ENCODE peak calls at places on chromosome X, in four cellular contexts. One of them, this sample, is unnamed.

GRCh38 chrX:11462136-11462535 is 168.9 kb downstream of the AMELX start:
- DNase-seq in K562: peak
- DNase-seq in GM12878: no peak
- DNase-seq in HepG2: peak
- DNase-seq in this sample: no peak

GRCh38 chrX:112746812-112747630 is 67.3 kb upstream of the LHFPL1 start:
- DNase-seq in K562: no peak
- DNase-seq in GM12878: no peak
- DNase-seq in HepG2: no peak
- DNase-seq in this sample: no peak

GRCh38 chrX:53184836-53185235 is 40.2 kb downstream of the KDM5C start:
- DNase-seq in K562: no peak
- DNase-seq in GM12878: no peak
- DNase-seq in HepG2: no peak
- DNase-seq in this sample: no peak

GRCh38 chrX:21943460-21944135 is 3.1 kb downstream of the SMS start:
- DNase-seq in K562: no peak
- DNase-seq in GM12878: no peak
- DNase-seq in HepG2: no peak
- DNase-seq in this sample: peak

GRCh38 chrX:28498658-28499057 is 88.6 kb upstream of the IL1RAPL1 start:
- DNase-seq in K562: no peak
- DNase-seq in GM12878: no peak
- DNase-seq in HepG2: no peak
- DNase-seq in this sample: no peak

GRCh38 chrX:132918523-132918922 is 39.9 kb downstream of the HS6ST2 start:
- DNase-seq in K562: no peak
- DNase-seq in GM12878: no peak
- DNase-seq in HepG2: no peak
- DNase-seq in this sample: no peak

GRCh38 chrX:138858946-138859345 is 147.4 kb upstream of the FGF13 start:
- DNase-seq in K562: no peak
- DNase-seq in GM12878: no peak
- DNase-seq in HepG2: no peak
- DNase-seq in this sample: no peak

GRCh38 chrX:154448484-154448883 is 4.5 kb downstream of the FAM50A start:
- DNase-seq in K562: no peak
- DNase-seq in GM12878: no peak
- DNase-seq in HepG2: no peak
- DNase-seq in this sample: no peak

GRCh38 chrX:20418809-20419208 is 152.1 kb upstream of the RPS6KA3 start:
- DNase-seq in K562: no peak
- DNase-seq in GM12878: no peak
- DNase-seq in HepG2: no peak
- DNase-seq in this sample: no peak

GRCh38 chrX:149540133-149540620 is 635 bp upstream of the EOLA1 start:
- DNase-seq in K562: peak
- DNase-seq in GM12878: no peak
- DNase-seq in HepG2: peak
- DNase-seq in this sample: peak

GRCh38 chrX:108557594-108557993 is 118.0 kb downstream of the COL4A5 start:
- DNase-seq in K562: peak
- DNase-seq in GM12878: no peak
- DNase-seq in HepG2: no peak
- DNase-seq in this sample: no peak

GRCh38 chrX:47587091-47587891 is 5.1 kb downstream of the TIMP1 start:
- DNase-seq in K562: no peak
- DNase-seq in GM12878: no peak
- DNase-seq in HepG2: no peak
- DNase-seq in this sample: no peak

GRCh38 chrX:151609222-151609621 is 45.7 kb downstream of the PASD1 start:
- DNase-seq in K562: no peak
- DNase-seq in GM12878: no peak
- DNase-seq in HepG2: peak
- DNase-seq in this sample: no peak

GRCh38 chrX:11105080-11105479 is 6.1 kb upstream of the HCCS start:
- DNase-seq in K562: peak
- DNase-seq in GM12878: no peak
- DNase-seq in HepG2: no peak
- DNase-seq in this sample: peak

GRCh38 chrX:153870288-153870690 is 15.7 kb downstream of the L1CAM start:
- DNase-seq in K562: no peak
- DNase-seq in GM12878: no peak
- DNase-seq in HepG2: no peak
- DNase-seq in this sample: no peak

GRCh38 chrX:31223817-31224216 is 152.0 kb upstream of the FTHL17 start:
- DNase-seq in K562: no peak
- DNase-seq in GM12878: no peak
- DNase-seq in HepG2: no peak
- DNase-seq in this sample: no peak

GRCh38 chrX:44784241-44784640 is 59.6 kb upstream of the DUSP21 start:
- DNase-seq in K562: no peak
- DNase-seq in GM12878: no peak
- DNase-seq in HepG2: no peak
- DNase-seq in this sample: no peak

GRCh38 chrX:132615396-132616131 is 126.7 kb upstream of the MBNL3 start:
- DNase-seq in K562: peak
- DNase-seq in GM12878: no peak
- DNase-seq in HepG2: peak
- DNase-seq in this sample: peak

GRCh38 chrX:51456814-51457213 is 39.6 kb downstream of the NUDT11 start:
- DNase-seq in K562: no peak
- DNase-seq in GM12878: no peak
- DNase-seq in HepG2: peak
- DNase-seq in this sample: peak

GRCh38 chrX:74015379-74016019 is 288.5 kb upstream of the ZCCHC13 start:
- DNase-seq in K562: peak
- DNase-seq in GM12878: peak
- DNase-seq in HepG2: peak
- DNase-seq in this sample: peak

GRCh38 chrX:110743679-110744340 is 51.8 kb downstream of the CHRDL1 start:
- DNase-seq in K562: no peak
- DNase-seq in GM12878: no peak
- DNase-seq in HepG2: no peak
- DNase-seq in this sample: no peak

GRCh38 chrX:64975989-64976672 is at the start of gene ZC4H2:
- DNase-seq in K562: peak
- DNase-seq in GM12878: peak
- DNase-seq in HepG2: peak
- DNase-seq in this sample: peak

GRCh38 chrX:9291666-9292065 is 173.2 kb upstream of the TBL1X start:
- DNase-seq in K562: no peak
- DNase-seq in GM12878: no peak
- DNase-seq in HepG2: no peak
- DNase-seq in this sample: no peak

GRCh38 chrX:9816094-9816700 is 30.0 kb downstream of the SHROOM2 start:
- DNase-seq in K562: no peak
- DNase-seq in GM12878: no peak
- DNase-seq in HepG2: no peak
- DNase-seq in this sample: no peak

GRCh38 chrX:30653415-30654131 is at the start of gene GK:
- DNase-seq in K562: peak
- DNase-seq in GM12878: no peak
- DNase-seq in HepG2: no peak
- DNase-seq in this sample: no peak

GRCh38 chrX:75642811-75643361 is 120.0 kb upstream of the ZDHHC15 start:
- DNase-seq in K562: no peak
- DNase-seq in GM12878: no peak
- DNase-seq in HepG2: no peak
- DNase-seq in this sample: no peak

GRCh38 chrX:46279214-46279924 is 265.9 kb downstream of the ZNF674 start:
- DNase-seq in K562: no peak
- DNase-seq in GM12878: no peak
- DNase-seq in HepG2: no peak
- DNase-seq in this sample: no peak

GRCh38 chrX:12741416-12741815 is 49.8 kb upstream of the PRPS2 start:
- DNase-seq in K562: no peak
- DNase-seq in GM12878: no peak
- DNase-seq in HepG2: no peak
- DNase-seq in this sample: no peak

GRCh38 chrX:318068-318738 is 393 bp downstream of the GTPBP6 start:
- DNase-seq in K562: peak
- DNase-seq in GM12878: peak
- DNase-seq in HepG2: peak
- DNase-seq in this sample: peak

GRCh38 chrX:83916525-83916924 is 55.6 kb downstream of the CYLC1 start:
- DNase-seq in K562: peak
- DNase-seq in GM12878: no peak
- DNase-seq in HepG2: no peak
- DNase-seq in this sample: no peak

GRCh38 chrX:56833626-56834025 is 104.6 kb downstream of the NBDY start:
- DNase-seq in K562: no peak
- DNase-seq in GM12878: no peak
- DNase-seq in HepG2: no peak
- DNase-seq in this sample: no peak

GRCh38 chrX:49209434-49210251 is 9.7 kb upstream of the SYP start:
- DNase-seq in K562: peak
- DNase-seq in GM12878: no peak
- DNase-seq in HepG2: no peak
- DNase-seq in this sample: no peak

GRCh38 chrX:109936114-109936513 is 66.8 kb upstream of the TMEM164 start:
- DNase-seq in K562: no peak
- DNase-seq in GM12878: no peak
- DNase-seq in HepG2: no peak
- DNase-seq in this sample: no peak

GRCh38 chrX:47247206-47247998 is 14.6 kb downstream of the USP11 start:
- DNase-seq in K562: no peak
- DNase-seq in GM12878: no peak
- DNase-seq in HepG2: no peak
- DNase-seq in this sample: no peak

GRCh38 chrX:80578518-80579105 is 158.4 kb downstream of the TENT5D start:
- DNase-seq in K562: peak
- DNase-seq in GM12878: no peak
- DNase-seq in HepG2: peak
- DNase-seq in this sample: no peak

GRCh38 chrX:107716045-107716684 is 59.4 kb downstream of the TSC22D3 start:
- DNase-seq in K562: no peak
- DNase-seq in GM12878: no peak
- DNase-seq in HepG2: no peak
- DNase-seq in this sample: no peak

GRCh38 chrX:44400588-44400987 is 57.1 kb upstream of the EFHC2 start:
- DNase-seq in K562: no peak
- DNase-seq in GM12878: no peak
- DNase-seq in HepG2: no peak
- DNase-seq in this sample: peak

GRCh38 chrX:8139713-8140112 is 31.4 kb downstream of the VCX2 start:
- DNase-seq in K562: no peak
- DNase-seq in GM12878: no peak
- DNase-seq in HepG2: no peak
- DNase-seq in this sample: no peak

DNA sequence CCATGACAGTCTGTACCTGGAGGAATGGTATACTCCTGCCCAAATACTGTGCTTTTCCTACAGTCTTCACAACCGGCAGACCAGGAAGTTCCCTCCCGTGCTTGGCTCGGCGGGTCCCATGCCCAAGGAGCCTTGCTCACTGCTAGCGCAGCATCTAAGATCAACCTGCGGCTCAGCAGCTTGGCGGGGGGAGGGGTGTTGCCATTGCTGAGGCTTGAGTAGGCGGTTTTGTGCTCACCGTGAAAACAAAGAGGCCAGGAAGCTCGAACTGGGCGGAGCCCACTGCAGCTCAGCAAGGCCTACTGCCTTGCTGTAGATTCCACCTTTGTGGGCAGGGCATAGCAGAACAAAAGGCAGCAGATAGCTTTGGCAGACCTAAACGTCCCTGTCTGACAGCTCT is 152.7 kb downstream of the TEX11 start:
- DNase-seq in K562: peak
- DNase-seq in GM12878: no peak
- DNase-seq in HepG2: no peak
- DNase-seq in this sample: no peak
- TF ChIP-seq POLR2AphosphoS2 in K562: no peak
- TF ChIP-seq POLR2AphosphoS2 in GM12878: no peak
- TF ChIP-seq POLR2AphosphoS2 in HepG2: no peak
- TF ChIP-seq POLR2AphosphoS2 in this sample: no peak

GRCh38 chrX:140765043-140765784 is 55.7 kb downstream of the LINC00632 start:
- DNase-seq in K562: no peak
- DNase-seq in GM12878: no peak
- DNase-seq in HepG2: no peak
- DNase-seq in this sample: no peak

GRCh38 chrX:140756948-140757347 is 47.4 kb downstream of the LINC00632 start:
- DNase-seq in K562: no peak
- DNase-seq in GM12878: no peak
- DNase-seq in HepG2: no peak
- DNase-seq in this sample: no peak

GRCh38 chrX:140764401-140764919 is 54.9 kb downstream of the LINC00632 start:
- DNase-seq in K562: no peak
- DNase-seq in GM12878: no peak
- DNase-seq in HepG2: no peak
- DNase-seq in this sample: no peak

GRCh38 chrX:140766024-140766611 is 56.6 kb downstream of the LINC00632 start:
- DNase-seq in K562: peak
- DNase-seq in GM12878: no peak
- DNase-seq in HepG2: peak
- DNase-seq in this sample: no peak

GRCh38 chrX:140762061-140762460 is 52.5 kb downstream of the LINC00632 start:
- DNase-seq in K562: peak
- DNase-seq in GM12878: no peak
- DNase-seq in HepG2: peak
- DNase-seq in this sample: peak
- TF ChIP-seq POLR2AphosphoS2 in K562: no peak
- TF ChIP-seq POLR2AphosphoS2 in GM12878: no peak
- TF ChIP-seq POLR2AphosphoS2 in HepG2: no peak
- TF ChIP-seq POLR2AphosphoS2 in this sample: no peak

DNA sequence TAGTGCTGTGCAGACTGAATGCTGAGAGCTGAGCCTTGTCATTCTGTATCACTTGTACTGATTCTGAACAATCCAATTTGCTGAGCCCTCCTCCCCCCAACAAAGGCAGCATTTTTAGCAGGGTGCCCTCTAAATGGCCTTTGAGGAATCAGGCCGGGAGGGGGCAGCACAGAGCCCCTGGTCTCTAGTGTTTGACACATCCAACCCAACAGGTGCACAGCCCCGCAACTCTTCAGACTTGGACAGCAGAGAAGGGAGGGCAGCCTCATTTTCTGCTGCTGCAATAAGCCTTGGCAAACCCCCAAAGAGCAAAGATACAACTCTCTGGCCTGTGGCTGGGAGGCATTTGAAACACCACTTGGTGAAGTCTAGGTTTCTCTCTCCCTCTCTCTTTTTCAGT is 3.4 kb downstream of the ATP1B4 start:
- DNase-seq in K562: peak
- DNase-seq in GM12878: no peak
- DNase-seq in HepG2: peak
- DNase-seq in this sample: no peak
- TF ChIP-seq POLR2AphosphoS2 in K562: no peak
- TF ChIP-seq POLR2AphosphoS2 in GM12878: no peak
- TF ChIP-seq POLR2AphosphoS2 in HepG2: no peak
- TF ChIP-seq POLR2AphosphoS2 in this sample: no peak

DNA sequence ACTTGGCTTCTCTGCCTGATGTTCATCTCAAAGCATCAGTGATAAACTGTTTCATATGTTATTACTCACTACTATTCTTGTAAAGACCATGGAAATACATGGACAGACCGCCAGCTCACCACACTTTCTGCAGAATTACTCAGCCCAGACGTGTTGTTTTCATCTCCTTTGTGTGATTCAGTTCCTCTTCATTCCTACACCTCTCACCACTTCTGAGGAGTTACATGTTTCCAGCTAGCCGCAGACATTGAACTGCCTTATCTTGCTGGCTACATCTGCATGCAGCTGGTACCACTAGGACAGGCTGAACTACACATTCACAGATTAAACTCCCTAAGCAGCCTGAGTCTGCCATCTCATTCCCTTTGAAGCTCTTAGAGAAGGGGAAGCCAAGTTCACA is 443.2 kb upstream of the FGF16 start:
- DNase-seq in K562: no peak
- DNase-seq in GM12878: no peak
- DNase-seq in HepG2: no peak
- DNase-seq in this sample: no peak
- TF ChIP-seq POLR2AphosphoS2 in K562: no peak
- TF ChIP-seq POLR2AphosphoS2 in GM12878: no peak
- TF ChIP-seq POLR2AphosphoS2 in HepG2: no peak
- TF ChIP-seq POLR2AphosphoS2 in this sample: no peak

This sample was measured in A549.